ENCODE peak calls at places on chromosomes 3 and 15, in eight cellular contexts. Q, I, S, D, L, X, A and R are unnamed samples.

GRCh38 chr3:73950781-73951180 is 326.0 kb upstream of the PDZRN3 start:
- DNase-seq in Q (no peak), I (peak; percentile 3), A (no peak), S (no peak), D (no peak), X (no peak), L (no peak), R (no peak)

GRCh38 chr15:53389271-53389670 is 370.2 kb downstream of the WDR72 start:
- DNase-seq in A (no peak), Q (no peak), S (no peak), X (no peak), D (no peak), L (no peak), I (no peak), R (no peak)

GRCh38 chr15:63013052-63013808 is 29.3 kb upstream of the TPM1 start:
- DNase-seq in S (no peak), D (no peak), X (no peak), A (no peak), I (peak; percentile 90), L (peak; percentile 12), Q (no peak), R (no peak)

GRCh38 chr3:13301295-13301987 is 118.7 kb downstream of the NUP210 start:
- DNase-seq in D (no peak), Q (no peak), I (peak; percentile 53), L (no peak), X (peak; percentile 95), A (no peak), S (no peak), R (no peak)

GRCh38 chr3:15063238-15063637 is 1.9 kb downstream of the MRPS25 start:
- DNase-seq in Q (no peak), L (no peak), I (no peak), X (no peak), D (no peak), A (no peak), S (no peak), R (no peak)

GRCh38 chr3:38738630-38739395 is 77.2 kb downstream of the SCN10A start:
- DNase-seq in X (peak; percentile 92), L (peak; percentile 61), D (peak; percentile 61), A (peak; percentile 34), S (no peak), I (peak; percentile 41), Q (peak; percentile 71), R (no peak)

GRCh38 chr15:66114863-66115425 is 138.6 kb downstream of the MEGF11 start:
- DNase-seq in X (no peak), Q (no peak), D (no peak), S (no peak), L (peak; percentile 58), I (no peak), A (no peak), R (no peak)

GRCh38 chr3:45110185-45110833 is 35.9 kb downstream of the CDCP1 start:
- DNase-seq in A (peak; percentile 12), S (no peak), L (no peak), I (no peak), X (no peak), Q (no peak), D (peak; percentile 32), R (no peak)